ENCODE peak calls at places on chromosomes 13 and 19, in nine cellular contexts. One of them, this sample, is unnamed.

GRCh38 chr19:41925208-41926003 is 2.8 kb downstream of the ERFL start:
- DNase-seq in CD4-positive, alpha-beta T cell: no peak
- DNase-seq in colonic mucosa: no peak
- DNase-seq in GM12865: no peak
- DNase-seq in amniotic epithelial cell: no peak
- DNase-seq in bronchial epithelial cell: no peak
- DNase-seq in NCI-H1105: no peak
- DNase-seq in OCI-M1: no peak
- DNase-seq in NCI-H2081: no peak
- DNase-seq in this sample: no peak

GRCh38 chr13:99275093-99275469 is 16.9 kb upstream of the GPR18 start:
- DNase-seq in bronchial epithelial cell: peak
- DNase-seq in amniotic epithelial cell: peak
- DNase-seq in CD4-positive, alpha-beta T cell: no peak
- DNase-seq in colonic mucosa: no peak
- DNase-seq in NCI-H2081: no peak
- DNase-seq in NCI-H1105: no peak
- DNase-seq in OCI-M1: no peak
- DNase-seq in GM12865: peak
- DNase-seq in this sample: no peak

GRCh38 chr13:28530729-28531194 is 35.8 kb upstream of the FLT1 start:
- DNase-seq in GM12865: no peak
- DNase-seq in OCI-M1: no peak
- DNase-seq in NCI-H1105: no peak
- DNase-seq in CD4-positive, alpha-beta T cell: no peak
- DNase-seq in NCI-H2081: no peak
- DNase-seq in amniotic epithelial cell: no peak
- DNase-seq in bronchial epithelial cell: no peak
- DNase-seq in colonic mucosa: no peak
- DNase-seq in this sample: no peak

GRCh38 chr13:112685856-112686255 is 4.0 kb upstream of the ATP11A start:
- DNase-seq in bronchial epithelial cell: peak
- DNase-seq in NCI-H1105: no peak
- DNase-seq in CD4-positive, alpha-beta T cell: no peak
- DNase-seq in amniotic epithelial cell: no peak
- DNase-seq in GM12865: no peak
- DNase-seq in NCI-H2081: peak
- DNase-seq in OCI-M1: no peak
- DNase-seq in colonic mucosa: no peak
- DNase-seq in this sample: no peak

GRCh38 chr19:49710372-49710951 is 19.5 kb downstream of the CPT1C start:
- DNase-seq in NCI-H2081: no peak
- DNase-seq in OCI-M1: no peak
- DNase-seq in CD4-positive, alpha-beta T cell: no peak
- DNase-seq in GM12865: no peak
- DNase-seq in bronchial epithelial cell: no peak
- DNase-seq in amniotic epithelial cell: peak
- DNase-seq in NCI-H1105: no peak
- DNase-seq in colonic mucosa: no peak
- DNase-seq in this sample: no peak

GRCh38 chr13:80217614-80218456 is 123.1 kb downstream of the SPRY2 start:
- DNase-seq in amniotic epithelial cell: peak
- DNase-seq in bronchial epithelial cell: peak
- DNase-seq in CD4-positive, alpha-beta T cell: no peak
- DNase-seq in NCI-H2081: no peak
- DNase-seq in colonic mucosa: no peak
- DNase-seq in GM12865: no peak
- DNase-seq in NCI-H1105: no peak
- DNase-seq in OCI-M1: peak
- DNase-seq in this sample: no peak

GRCh38 chr19:49216076-49216475 is 58.5 kb downstream of the TRPM4 start:
- DNase-seq in colonic mucosa: no peak
- DNase-seq in bronchial epithelial cell: peak
- DNase-seq in NCI-H2081: no peak
- DNase-seq in OCI-M1: no peak
- DNase-seq in amniotic epithelial cell: peak
- DNase-seq in NCI-H1105: no peak
- DNase-seq in GM12865: no peak
- DNase-seq in CD4-positive, alpha-beta T cell: no peak
- DNase-seq in this sample: no peak

GRCh38 chr13:75934889-75935288 is 298.8 kb downstream of the LMO7 start:
- DNase-seq in CD4-positive, alpha-beta T cell: no peak
- DNase-seq in amniotic epithelial cell: peak
- DNase-seq in NCI-H2081: no peak
- DNase-seq in NCI-H1105: no peak
- DNase-seq in OCI-M1: no peak
- DNase-seq in bronchial epithelial cell: peak
- DNase-seq in GM12865: no peak
- DNase-seq in colonic mucosa: no peak
- DNase-seq in this sample: no peak

GRCh38 chr13:100130092-100130491 is 41.2 kb downstream of the PCCA start:
- DNase-seq in OCI-M1: no peak
- DNase-seq in NCI-H2081: peak
- DNase-seq in colonic mucosa: no peak
- DNase-seq in CD4-positive, alpha-beta T cell: no peak
- DNase-seq in NCI-H1105: no peak
- DNase-seq in GM12865: no peak
- DNase-seq in bronchial epithelial cell: no peak
- DNase-seq in amniotic epithelial cell: no peak
- DNase-seq in this sample: no peak

GRCh38 chr19:33134571-33135041 is 2.7 kb downstream of the WDR88 start:
- DNase-seq in colonic mucosa: no peak
- DNase-seq in OCI-M1: no peak
- DNase-seq in GM12865: no peak
- DNase-seq in CD4-positive, alpha-beta T cell: peak
- DNase-seq in bronchial epithelial cell: no peak
- DNase-seq in amniotic epithelial cell: no peak
- DNase-seq in NCI-H1105: no peak
- DNase-seq in NCI-H2081: no peak
- DNase-seq in this sample: no peak

GRCh38 chr13:19927117-19927734 is 31.3 kb upstream of the ZMYM2 start:
- DNase-seq in bronchial epithelial cell: peak
- DNase-seq in amniotic epithelial cell: peak
- DNase-seq in NCI-H1105: no peak
- DNase-seq in CD4-positive, alpha-beta T cell: no peak
- DNase-seq in OCI-M1: peak
- DNase-seq in NCI-H2081: peak
- DNase-seq in GM12865: peak
- DNase-seq in colonic mucosa: no peak
- DNase-seq in this sample: peak

GRCh38 chr19:30911491-30911890 is 437.7 kb downstream of the TSHZ3 start:
- DNase-seq in bronchial epithelial cell: no peak
- DNase-seq in amniotic epithelial cell: no peak
- DNase-seq in colonic mucosa: no peak
- DNase-seq in CD4-positive, alpha-beta T cell: no peak
- DNase-seq in OCI-M1: no peak
- DNase-seq in NCI-H2081: no peak
- DNase-seq in GM12865: no peak
- DNase-seq in NCI-H1105: no peak
- DNase-seq in this sample: no peak

GRCh38 chr19:30609656-30610270 is 237.6 kb downstream of the ZNF536 start:
- DNase-seq in CD4-positive, alpha-beta T cell: no peak
- DNase-seq in colonic mucosa: no peak
- DNase-seq in NCI-H1105: no peak
- DNase-seq in amniotic epithelial cell: no peak
- DNase-seq in NCI-H2081: no peak
- DNase-seq in OCI-M1: no peak
- DNase-seq in GM12865: no peak
- DNase-seq in bronchial epithelial cell: no peak
- DNase-seq in this sample: no peak

GRCh38 chr19:843836-844299 is 3.1 kb downstream of the PRTN3 start:
- DNase-seq in NCI-H1105: no peak
- DNase-seq in OCI-M1: no peak
- DNase-seq in colonic mucosa: no peak
- DNase-seq in amniotic epithelial cell: no peak
- DNase-seq in NCI-H2081: no peak
- DNase-seq in bronchial epithelial cell: no peak
- DNase-seq in GM12865: no peak
- DNase-seq in CD4-positive, alpha-beta T cell: no peak
- DNase-seq in this sample: no peak

GRCh38 chr19:15288146-15288963 is 44.0 kb downstream of the BRD4 start:
- DNase-seq in amniotic epithelial cell: no peak
- DNase-seq in GM12865: peak
- DNase-seq in NCI-H2081: peak
- DNase-seq in NCI-H1105: no peak
- DNase-seq in OCI-M1: no peak
- DNase-seq in colonic mucosa: no peak
- DNase-seq in bronchial epithelial cell: no peak
- DNase-seq in CD4-positive, alpha-beta T cell: no peak
- DNase-seq in this sample: peak

GRCh38 chr13:50123862-50124535 is 108.8 kb downstream of the KCNRG start:
- DNase-seq in bronchial epithelial cell: peak
- DNase-seq in NCI-H2081: peak
- DNase-seq in OCI-M1: peak
- DNase-seq in NCI-H1105: peak
- DNase-seq in colonic mucosa: peak
- DNase-seq in CD4-positive, alpha-beta T cell: peak
- DNase-seq in GM12865: peak
- DNase-seq in amniotic epithelial cell: peak
- DNase-seq in this sample: peak

GRCh38 chr13:66501187-66501586 is 728.9 kb downstream of the PCDH9 start:
- DNase-seq in CD4-positive, alpha-beta T cell: no peak
- DNase-seq in OCI-M1: no peak
- DNase-seq in colonic mucosa: no peak
- DNase-seq in NCI-H1105: no peak
- DNase-seq in NCI-H2081: no peak
- DNase-seq in GM12865: no peak
- DNase-seq in bronchial epithelial cell: peak
- DNase-seq in amniotic epithelial cell: peak
- DNase-seq in this sample: no peak

GRCh38 chr13:111537115-111537728 is 216.8 kb downstream of the TEX29 start:
- DNase-seq in NCI-H1105: no peak
- DNase-seq in GM12865: no peak
- DNase-seq in amniotic epithelial cell: no peak
- DNase-seq in CD4-positive, alpha-beta T cell: no peak
- DNase-seq in colonic mucosa: no peak
- DNase-seq in NCI-H2081: no peak
- DNase-seq in bronchial epithelial cell: no peak
- DNase-seq in OCI-M1: no peak
- DNase-seq in this sample: no peak

GRCh38 chr13:112320303-112320702 is 55.9 kb upstream of the SPACA7 start:
- DNase-seq in bronchial epithelial cell: no peak
- DNase-seq in NCI-H2081: no peak
- DNase-seq in colonic mucosa: no peak
- DNase-seq in GM12865: no peak
- DNase-seq in CD4-positive, alpha-beta T cell: no peak
- DNase-seq in OCI-M1: no peak
- DNase-seq in NCI-H1105: no peak
- DNase-seq in amniotic epithelial cell: no peak
- DNase-seq in this sample: no peak

GRCh38 chr13:91868351-91868750 is 469.9 kb downstream of the GPC5 start:
- DNase-seq in NCI-H2081: no peak
- DNase-seq in NCI-H1105: no peak
- DNase-seq in bronchial epithelial cell: no peak
- DNase-seq in GM12865: no peak
- DNase-seq in colonic mucosa: no peak
- DNase-seq in CD4-positive, alpha-beta T cell: no peak
- DNase-seq in OCI-M1: peak
- DNase-seq in amniotic epithelial cell: no peak
- DNase-seq in this sample: no peak

GRCh38 chr19:10985502-10985901 is 24.7 kb downstream of the SMARCA4 start:
- DNase-seq in NCI-H2081: no peak
- DNase-seq in CD4-positive, alpha-beta T cell: no peak
- DNase-seq in bronchial epithelial cell: no peak
- DNase-seq in amniotic epithelial cell: no peak
- DNase-seq in OCI-M1: no peak
- DNase-seq in colonic mucosa: no peak
- DNase-seq in GM12865: no peak
- DNase-seq in NCI-H1105: no peak
- DNase-seq in this sample: no peak

GRCh38 chr13:25912961-25913360 is 138.9 kb downstream of the SHISA2 start:
- DNase-seq in NCI-H1105: no peak
- DNase-seq in amniotic epithelial cell: no peak
- DNase-seq in OCI-M1: no peak
- DNase-seq in GM12865: no peak
- DNase-seq in colonic mucosa: no peak
- DNase-seq in CD4-positive, alpha-beta T cell: no peak
- DNase-seq in NCI-H2081: no peak
- DNase-seq in bronchial epithelial cell: no peak
- DNase-seq in this sample: no peak

GRCh38 chr19:18251587-18252369 is 22.5 kb downstream of the IQCN start:
- DNase-seq in amniotic epithelial cell: peak
- DNase-seq in GM12865: peak
- DNase-seq in bronchial epithelial cell: peak
- DNase-seq in colonic mucosa: peak
- DNase-seq in OCI-M1: peak
- DNase-seq in NCI-H1105: peak
- DNase-seq in CD4-positive, alpha-beta T cell: peak
- DNase-seq in NCI-H2081: peak
- DNase-seq in this sample: peak

GRCh38 chr19:43641333-43641732 is 1.7 kb upstream of the CADM4 start:
- DNase-seq in GM12865: no peak
- DNase-seq in NCI-H2081: no peak
- DNase-seq in CD4-positive, alpha-beta T cell: no peak
- DNase-seq in bronchial epithelial cell: no peak
- DNase-seq in NCI-H1105: no peak
- DNase-seq in OCI-M1: no peak
- DNase-seq in colonic mucosa: no peak
- DNase-seq in amniotic epithelial cell: no peak
- DNase-seq in this sample: no peak

GRCh38 chr19:49613374-49613773 is 22.4 kb downstream of the PRR12 start:
- DNase-seq in colonic mucosa: no peak
- DNase-seq in amniotic epithelial cell: peak
- DNase-seq in GM12865: no peak
- DNase-seq in CD4-positive, alpha-beta T cell: no peak
- DNase-seq in NCI-H1105: no peak
- DNase-seq in NCI-H2081: peak
- DNase-seq in OCI-M1: no peak
- DNase-seq in bronchial epithelial cell: no peak
- DNase-seq in this sample: no peak

GRCh38 chr13:86000546-86000945 is 201.3 kb upstream of the SLITRK6 start:
- DNase-seq in OCI-M1: no peak
- DNase-seq in NCI-H1105: no peak
- DNase-seq in CD4-positive, alpha-beta T cell: no peak
- DNase-seq in amniotic epithelial cell: no peak
- DNase-seq in colonic mucosa: no peak
- DNase-seq in bronchial epithelial cell: peak
- DNase-seq in GM12865: no peak
- DNase-seq in NCI-H2081: peak
- DNase-seq in this sample: no peak

GRCh38 chr13:50400930-50401553 is 385.8 kb downstream of the KCNRG start:
- DNase-seq in bronchial epithelial cell: peak
- DNase-seq in OCI-M1: no peak
- DNase-seq in GM12865: no peak
- DNase-seq in NCI-H1105: no peak
- DNase-seq in NCI-H2081: no peak
- DNase-seq in CD4-positive, alpha-beta T cell: no peak
- DNase-seq in colonic mucosa: no peak
- DNase-seq in amniotic epithelial cell: peak
- DNase-seq in this sample: no peak

GRCh38 chr19:40907968-40908735 is 26.1 kb upstream of the CYP2A7 start:
- DNase-seq in colonic mucosa: no peak
- DNase-seq in NCI-H1105: no peak
- DNase-seq in OCI-M1: no peak
- DNase-seq in GM12865: peak
- DNase-seq in amniotic epithelial cell: no peak
- DNase-seq in NCI-H2081: no peak
- DNase-seq in bronchial epithelial cell: no peak
- DNase-seq in CD4-positive, alpha-beta T cell: peak
- DNase-seq in this sample: no peak

This sample was measured in NAMALWA.